ENCODE peak calls at places on chromosomes 16 and 17, in nine cellular contexts. J is ureter, B is thoracic aorta, Y is kidney glomerular epithelial cell, R is right cardiac atrium, N is GM12892, S is HTR-8/SVneo, I is iPS DF 19.7, V is lower leg skin. X is an unnamed sample.

GRCh38 chr17:43900858-43901754 is 6.2 kb downstream of the MPP2 start:
- DNase-seq in R (no peak), Y (no peak), B (no peak), J (no peak), I (no peak), N (no peak), V (no peak), S (no peak), X (no peak)

GRCh38 chr17:78132086-78132676 is 1.6 kb downstream of the TMC8 start:
- DNase-seq in S (no peak), I (no peak), N (no peak), R (no peak), J (peak), B (no peak), Y (no peak), V (peak), X (peak)

GRCh38 chr16:26762596-26762995 is 304.1 kb upstream of the C16orf82 start:
- DNase-seq in I (no peak), B (no peak), Y (no peak), J (no peak), N (no peak), V (no peak), S (no peak), R (no peak), X (no peak)

GRCh38 chr16:78925071-78925714 is 675.3 kb downstream of the MAF start:
- DNase-seq in R (no peak), B (no peak), J (no peak), N (peak), S (no peak), Y (no peak), V (peak), I (peak), X (no peak)

GRCh38 chr16:26526633-26527032 is 540.1 kb upstream of the C16orf82 start:
- DNase-seq in N (no peak), I (no peak), Y (no peak), J (no peak), V (no peak), S (no peak), B (no peak), R (no peak), X (no peak)

GRCh38 chr17:3977387-3977786 is 13.2 kb upstream of the ATP2A3 start:
- DNase-seq in Y (no peak), S (no peak), J (no peak), R (no peak), B (no peak), N (no peak), I (no peak), V (no peak), X (no peak)

GRCh38 chr16:1453316-1453715 is 9.0 kb upstream of the CCDC154 start:
- DNase-seq in N (no peak), V (no peak), R (no peak), J (no peak), S (no peak), I (no peak), B (no peak), Y (no peak), X (no peak)

GRCh38 chr16:807345-808251 is 7.1 kb upstream of the GNG13 start:
- DNase-seq in N (peak), S (peak), Y (peak), J (peak), R (peak), V (peak), I (peak), B (peak), X (peak)

GRCh38 chr17:80912451-80912850 is 79.2 kb upstream of the CHMP6 start:
- DNase-seq in B (no peak), V (no peak), S (no peak), R (no peak), N (no peak), I (no peak), J (no peak), Y (no peak), X (no peak)

GRCh38 chr16:8675183-8676159 is 1.1 kb downstream of the ABAT start:
- DNase-seq in I (no peak), N (no peak), S (no peak), V (no peak), J (no peak), B (no peak), R (no peak), Y (peak), X (peak)

GRCh38 chr17:64247836-64248235 is 15.2 kb downstream of the TEX2 start:
- DNase-seq in R (no peak), I (no peak), J (no peak), B (no peak), Y (no peak), S (no peak), N (no peak), V (no peak), X (no peak)

GRCh38 chr16:87138316-87138715 is 178.9 kb downstream of the C16orf95 start:
- DNase-seq in S (no peak), Y (no peak), B (no peak), V (peak), R (no peak), I (no peak), N (no peak), J (no peak), X (no peak)

GRCh38 chr16:424033-424622 is 1.3 kb upstream of the RAB11FIP3 start:
- DNase-seq in B (peak), V (peak), J (peak), I (no peak), N (no peak), Y (peak), S (peak), R (peak), X (no peak)

GRCh38 chr17:34135841-34136240 is 119.2 kb upstream of the CCL2 start:
- DNase-seq in I (no peak), B (no peak), N (no peak), J (no peak), S (no peak), Y (no peak), V (no peak), R (no peak), X (no peak)

GRCh38 chr17:74237321-74237720 is 23.9 kb downstream of the TTYH2 start:
- DNase-seq in J (no peak), N (no peak), S (no peak), Y (no peak), I (no peak), V (no peak), B (no peak), R (no peak), X (no peak)

GRCh38 chr16:4353675-4354074 is 2.6 kb upstream of the PAM16 start:
- DNase-seq in V (no peak), R (no peak), S (no peak), B (no peak), J (no peak), I (no peak), N (no peak), Y (no peak), X (no peak)

GRCh38 chr16:82192665-82193064 is 22.6 kb upstream of the MPHOSPH6 start:
- DNase-seq in N (no peak), R (no peak), J (peak), B (no peak), I (no peak), V (no peak), Y (no peak), S (peak), X (no peak)

GRCh38 chr17:53061446-53061845 is 761.3 kb upstream of the KIF2B start:
- DNase-seq in Y (peak), R (no peak), B (no peak), J (no peak), N (no peak), I (peak), V (no peak), S (no peak), X (no peak)

GRCh38 chr17:19304209-19304608 is 58.3 kb downstream of the B9D1 start:
- DNase-seq in J (no peak), Y (no peak), N (no peak), V (no peak), I (no peak), S (peak), B (no peak), R (peak), X (no peak)